ENCODE peak calls at places on chromosome 1, in five cellular contexts. One of them, this sample, is unnamed. For H3K9me3, the result is how much of the 10 kb centered on the place peaks cover.

GRCh38 chr1:85137660-85138059 is 63.2 kb downstream of the SYDE2 start:
- DNase-seq in WERI-Rb-1: no peak
- DNase-seq in tibial nerve: no peak
- DNase-seq in effector memory CD4-positive, alpha-beta T cell: no peak
- DNase-seq in small intestine: peak
- DNase-seq in this sample: no peak

GRCh38 chr1:48002142-48002541 is 5.0 kb upstream of the TRABD2B start:
- DNase-seq in effector memory CD4-positive, alpha-beta T cell: no peak
- DNase-seq in tibial nerve: no peak
- DNase-seq in WERI-Rb-1: peak
- DNase-seq in small intestine: no peak
- DNase-seq in this sample: no peak

GRCh38 chr1:234978397-234979291 is 150.0 kb downstream of the TOMM20 start:
- DNase-seq in WERI-Rb-1: no peak
- DNase-seq in tibial nerve: no peak
- DNase-seq in small intestine: peak
- DNase-seq in effector memory CD4-positive, alpha-beta T cell: peak
- DNase-seq in this sample: no peak

GRCh38 chr1:221961532-221962292 is 219.8 kb upstream of the DUSP10 start:
- DNase-seq in small intestine: peak
- DNase-seq in effector memory CD4-positive, alpha-beta T cell: no peak
- DNase-seq in tibial nerve: no peak
- DNase-seq in WERI-Rb-1: no peak
- DNase-seq in this sample: no peak

GRCh38 chr1:168918860-168919741 is 187.4 kb upstream of the ATP1B1 start:
- DNase-seq in small intestine: no peak
- DNase-seq in effector memory CD4-positive, alpha-beta T cell: no peak
- DNase-seq in tibial nerve: no peak
- DNase-seq in WERI-Rb-1: no peak
- DNase-seq in this sample: peak

GRCh38 chr1:150087415-150087814 is 19.8 kb downstream of the VPS45 start:
- DNase-seq in tibial nerve: no peak
- DNase-seq in WERI-Rb-1: no peak
- DNase-seq in effector memory CD4-positive, alpha-beta T cell: no peak
- DNase-seq in small intestine: no peak
- DNase-seq in this sample: no peak

GRCh38 chr1:234881893-234882771 is 246.5 kb downstream of the TOMM20 start:
- DNase-seq in tibial nerve: no peak
- DNase-seq in small intestine: no peak
- DNase-seq in WERI-Rb-1: peak
- DNase-seq in effector memory CD4-positive, alpha-beta T cell: no peak
- DNase-seq in this sample: no peak

GRCh38 chr1:74963120-74963519 is 171.1 kb upstream of the LHX8 start:
- DNase-seq in WERI-Rb-1: no peak
- DNase-seq in effector memory CD4-positive, alpha-beta T cell: no peak
- DNase-seq in small intestine: no peak
- DNase-seq in tibial nerve: no peak
- DNase-seq in this sample: no peak

GRCh38 chr1:159854693-159855192 is 7.7 kb downstream of the VSIG8 start:
- DNase-seq in WERI-Rb-1: peak
- DNase-seq in small intestine: peak
- DNase-seq in tibial nerve: peak
- DNase-seq in effector memory CD4-positive, alpha-beta T cell: peak
- DNase-seq in this sample: no peak

GRCh38 chr1:75615664-75616435 is 4.9 kb upstream of the SLC44A5 start:
- DNase-seq in small intestine: no peak
- DNase-seq in WERI-Rb-1: peak
- DNase-seq in effector memory CD4-positive, alpha-beta T cell: no peak
- DNase-seq in tibial nerve: no peak
- DNase-seq in this sample: peak

GRCh38 chr1:166950156-166950555 is 25.2 kb downstream of the ILDR2 start:
- DNase-seq in WERI-Rb-1: no peak
- DNase-seq in tibial nerve: no peak
- DNase-seq in effector memory CD4-positive, alpha-beta T cell: no peak
- DNase-seq in small intestine: no peak
- DNase-seq in this sample: peak

GRCh38 chr1:63971557-63971956 is 197.7 kb downstream of the ROR1 start:
- DNase-seq in WERI-Rb-1: no peak
- DNase-seq in effector memory CD4-positive, alpha-beta T cell: no peak
- DNase-seq in tibial nerve: no peak
- DNase-seq in small intestine: no peak
- DNase-seq in this sample: no peak

GRCh38 chr1:79437540-79437939 is 431.0 kb upstream of the ADGRL4 start:
- DNase-seq in effector memory CD4-positive, alpha-beta T cell: no peak
- DNase-seq in tibial nerve: no peak
- DNase-seq in small intestine: no peak
- DNase-seq in WERI-Rb-1: no peak
- DNase-seq in this sample: no peak

DNA sequence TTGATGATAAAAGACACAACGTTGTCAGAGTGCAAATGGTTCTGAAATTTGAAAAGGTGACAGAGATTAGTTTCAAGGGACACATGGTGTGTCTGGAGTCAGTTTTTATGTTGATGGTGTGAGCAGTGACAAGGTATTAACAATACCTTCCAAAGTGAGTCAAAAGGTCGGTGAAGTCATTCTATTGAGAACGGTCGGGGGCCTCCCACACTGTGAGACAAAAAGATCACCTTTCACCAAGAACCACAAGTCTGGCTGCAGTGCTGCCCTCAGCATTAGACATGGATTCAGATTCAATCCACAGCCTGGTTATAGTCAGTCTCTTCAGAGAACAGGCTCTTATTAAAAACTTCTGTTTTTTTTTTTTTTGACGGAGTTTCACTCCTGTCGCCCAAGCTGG is 26.5 kb downstream of the ZNF124 start:
- DNase-seq in effector memory CD4-positive, alpha-beta T cell: no peak
- DNase-seq in WERI-Rb-1: no peak
- DNase-seq in small intestine: no peak
- DNase-seq in tibial nerve: no peak
- DNase-seq in this sample: no peak
- H3K9me3 ChIP-seq in effector memory CD4-positive, alpha-beta T cell: half or more
- H3K9me3 ChIP-seq in WERI-Rb-1: under half
- H3K9me3 ChIP-seq in small intestine: under half
- H3K9me3 ChIP-seq in tibial nerve: half or more
- H3K9me3 ChIP-seq in this sample: under half

GRCh38 chr1:171217658-171218443 is 30.4 kb upstream of the FMO1 start:
- DNase-seq in small intestine: no peak
- DNase-seq in WERI-Rb-1: no peak
- DNase-seq in effector memory CD4-positive, alpha-beta T cell: no peak
- DNase-seq in tibial nerve: no peak
- DNase-seq in this sample: no peak
- H3K9me3 ChIP-seq in small intestine: under half
- H3K9me3 ChIP-seq in WERI-Rb-1: under half
- H3K9me3 ChIP-seq in effector memory CD4-positive, alpha-beta T cell: under half
- H3K9me3 ChIP-seq in tibial nerve: under half
- H3K9me3 ChIP-seq in this sample: under half

GRCh38 chr1:4171480-4172450 is 271.7 kb upstream of the C1orf174 start:
- DNase-seq in small intestine: no peak
- DNase-seq in WERI-Rb-1: no peak
- DNase-seq in tibial nerve: no peak
- DNase-seq in effector memory CD4-positive, alpha-beta T cell: no peak
- DNase-seq in this sample: no peak
- H3K9me3 ChIP-seq in small intestine: under half
- H3K9me3 ChIP-seq in WERI-Rb-1: under half
- H3K9me3 ChIP-seq in tibial nerve: under half
- H3K9me3 ChIP-seq in effector memory CD4-positive, alpha-beta T cell: under half
- H3K9me3 ChIP-seq in this sample: under half

GRCh38 chr1:185581020-185581419 is 153.2 kb upstream of the HMCN1 start:
- DNase-seq in tibial nerve: no peak
- DNase-seq in effector memory CD4-positive, alpha-beta T cell: no peak
- DNase-seq in small intestine: no peak
- DNase-seq in WERI-Rb-1: no peak
- DNase-seq in this sample: no peak

GRCh38 chr1:185581961-185582725 is 152.0 kb upstream of the HMCN1 start:
- DNase-seq in effector memory CD4-positive, alpha-beta T cell: no peak
- DNase-seq in WERI-Rb-1: no peak
- DNase-seq in tibial nerve: no peak
- DNase-seq in small intestine: no peak
- DNase-seq in this sample: no peak

DNA sequence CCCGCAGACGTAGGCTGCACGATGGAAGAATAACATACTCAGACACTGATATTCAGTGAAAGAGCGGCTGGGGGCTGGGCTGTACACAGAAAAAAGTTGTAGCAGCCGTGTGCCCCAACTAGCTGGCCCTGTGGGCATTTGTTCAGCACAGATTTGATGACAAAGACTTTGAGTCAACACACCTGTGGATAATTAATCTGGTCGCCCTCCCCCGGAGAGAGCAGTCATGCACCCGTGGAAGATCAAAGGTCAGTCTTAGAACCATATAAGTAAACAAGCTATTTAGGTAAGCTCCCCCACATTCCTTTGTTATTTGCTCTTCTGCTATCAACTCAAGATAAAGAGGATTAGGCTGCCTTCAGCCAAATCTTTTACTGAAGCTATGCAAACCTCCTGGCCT is 148.4 kb upstream of the HMCN1 start:
- DNase-seq in effector memory CD4-positive, alpha-beta T cell: no peak
- DNase-seq in tibial nerve: no peak
- DNase-seq in small intestine: peak
- DNase-seq in WERI-Rb-1: no peak
- DNase-seq in this sample: no peak
- H3K9me3 ChIP-seq in effector memory CD4-positive, alpha-beta T cell: under half
- H3K9me3 ChIP-seq in tibial nerve: under half
- H3K9me3 ChIP-seq in small intestine: under half
- H3K9me3 ChIP-seq in WERI-Rb-1: under half
- H3K9me3 ChIP-seq in this sample: under half

DNA sequence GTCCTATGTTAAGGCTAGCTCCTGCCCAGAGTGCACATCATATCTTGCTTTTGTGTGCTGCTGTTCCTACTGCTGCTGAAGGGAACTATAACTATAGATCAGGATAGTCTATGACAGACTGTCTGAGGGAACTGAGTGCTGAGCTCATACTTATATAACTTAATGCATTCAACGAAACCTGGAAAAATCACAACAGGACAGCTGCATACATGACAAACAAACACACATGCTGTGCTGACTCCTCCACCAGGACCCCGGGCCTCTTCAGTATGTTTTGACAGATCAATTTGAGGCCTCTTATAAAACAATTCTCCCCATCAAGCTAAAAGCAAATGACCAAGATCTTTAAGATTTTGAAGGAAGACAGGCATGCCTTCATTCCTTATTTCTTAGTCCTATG is 1031.4 kb upstream of the ADGRL2 start:
- DNase-seq in small intestine: no peak
- DNase-seq in tibial nerve: no peak
- DNase-seq in WERI-Rb-1: no peak
- DNase-seq in effector memory CD4-positive, alpha-beta T cell: no peak
- DNase-seq in this sample: no peak
- H3K9me3 ChIP-seq in small intestine: under half
- H3K9me3 ChIP-seq in tibial nerve: under half
- H3K9me3 ChIP-seq in WERI-Rb-1: under half
- H3K9me3 ChIP-seq in effector memory CD4-positive, alpha-beta T cell: under half
- H3K9me3 ChIP-seq in this sample: under half

GRCh38 chr1:248416226-248416625 is 13.4 kb downstream of the OR2T1 start:
- DNase-seq in effector memory CD4-positive, alpha-beta T cell: no peak
- DNase-seq in tibial nerve: no peak
- DNase-seq in WERI-Rb-1: no peak
- DNase-seq in small intestine: no peak
- DNase-seq in this sample: no peak
- H3K9me3 ChIP-seq in effector memory CD4-positive, alpha-beta T cell: under half
- H3K9me3 ChIP-seq in tibial nerve: under half
- H3K9me3 ChIP-seq in WERI-Rb-1: under half
- H3K9me3 ChIP-seq in small intestine: under half
- H3K9me3 ChIP-seq in this sample: under half

GRCh38 chr1:2936568-2937515 is 84.4 kb upstream of the ACTRT2 start:
- DNase-seq in WERI-Rb-1: no peak
- DNase-seq in effector memory CD4-positive, alpha-beta T cell: no peak
- DNase-seq in small intestine: no peak
- DNase-seq in tibial nerve: no peak
- DNase-seq in this sample: no peak
- H3K9me3 ChIP-seq in WERI-Rb-1: under half
- H3K9me3 ChIP-seq in effector memory CD4-positive, alpha-beta T cell: under half
- H3K9me3 ChIP-seq in small intestine: under half
- H3K9me3 ChIP-seq in tibial nerve: under half
- H3K9me3 ChIP-seq in this sample: under half

GRCh38 chr1:2968471-2968881 is 52.8 kb upstream of the ACTRT2 start:
- DNase-seq in small intestine: peak
- DNase-seq in tibial nerve: no peak
- DNase-seq in effector memory CD4-positive, alpha-beta T cell: no peak
- DNase-seq in WERI-Rb-1: no peak
- DNase-seq in this sample: no peak

GRCh38 chr1:2969011-2969869 is 52.0 kb upstream of the ACTRT2 start:
- DNase-seq in effector memory CD4-positive, alpha-beta T cell: no peak
- DNase-seq in small intestine: no peak
- DNase-seq in WERI-Rb-1: no peak
- DNase-seq in tibial nerve: no peak
- DNase-seq in this sample: no peak

GRCh38 chr1:2966435-2966834 is 54.8 kb upstream of the ACTRT2 start:
- DNase-seq in tibial nerve: no peak
- DNase-seq in WERI-Rb-1: no peak
- DNase-seq in small intestine: no peak
- DNase-seq in effector memory CD4-positive, alpha-beta T cell: no peak
- DNase-seq in this sample: no peak

GRCh38 chr1:2966940-2967725 is 54.1 kb upstream of the ACTRT2 start:
- DNase-seq in effector memory CD4-positive, alpha-beta T cell: no peak
- DNase-seq in WERI-Rb-1: no peak
- DNase-seq in small intestine: no peak
- DNase-seq in tibial nerve: no peak
- DNase-seq in this sample: no peak

GRCh38 chr1:2967881-2968280 is 53.4 kb upstream of the ACTRT2 start:
- DNase-seq in WERI-Rb-1: no peak
- DNase-seq in small intestine: no peak
- DNase-seq in tibial nerve: no peak
- DNase-seq in effector memory CD4-positive, alpha-beta T cell: no peak
- DNase-seq in this sample: no peak
- H3K9me3 ChIP-seq in WERI-Rb-1: under half
- H3K9me3 ChIP-seq in small intestine: under half
- H3K9me3 ChIP-seq in tibial nerve: under half
- H3K9me3 ChIP-seq in effector memory CD4-positive, alpha-beta T cell: under half
- H3K9me3 ChIP-seq in this sample: under half

GRCh38 chr1:2910211-2910610 is 108.7 kb upstream of the TTC34 start:
- DNase-seq in small intestine: no peak
- DNase-seq in WERI-Rb-1: no peak
- DNase-seq in effector memory CD4-positive, alpha-beta T cell: no peak
- DNase-seq in tibial nerve: no peak
- DNase-seq in this sample: no peak

GRCh38 chr1:2911391-2912178 is 109.7 kb upstream of the ACTRT2 start:
- DNase-seq in small intestine: no peak
- DNase-seq in tibial nerve: no peak
- DNase-seq in effector memory CD4-positive, alpha-beta T cell: no peak
- DNase-seq in WERI-Rb-1: no peak
- DNase-seq in this sample: no peak

GRCh38 chr1:2914702-2915101 is 106.6 kb upstream of the ACTRT2 start:
- DNase-seq in tibial nerve: no peak
- DNase-seq in effector memory CD4-positive, alpha-beta T cell: no peak
- DNase-seq in small intestine: no peak
- DNase-seq in WERI-Rb-1: peak
- DNase-seq in this sample: no peak

GRCh38 chr1:2912424-2912823 is 108.8 kb upstream of the ACTRT2 start:
- DNase-seq in WERI-Rb-1: no peak
- DNase-seq in small intestine: no peak
- DNase-seq in tibial nerve: no peak
- DNase-seq in effector memory CD4-positive, alpha-beta T cell: no peak
- DNase-seq in this sample: no peak

GRCh38 chr1:2913091-2913490 is 108.2 kb upstream of the ACTRT2 start:
- DNase-seq in small intestine: no peak
- DNase-seq in WERI-Rb-1: peak
- DNase-seq in tibial nerve: no peak
- DNase-seq in effector memory CD4-positive, alpha-beta T cell: no peak
- DNase-seq in this sample: no peak
- H3K9me3 ChIP-seq in small intestine: under half
- H3K9me3 ChIP-seq in WERI-Rb-1: under half
- H3K9me3 ChIP-seq in tibial nerve: under half
- H3K9me3 ChIP-seq in effector memory CD4-positive, alpha-beta T cell: under half
- H3K9me3 ChIP-seq in this sample: under half